ENCODE peak calls at places on chromosomes 2 and 18, in ten cellular contexts. H, T, J, P, R, G, C, W, L and O are unnamed samples. For H3K4me1 and H3K36me3, the result is how much of the 10 kb centered on the place peaks cover.

GRCh38 chr2:279366-279765 is 8.5 kb downstream of the ALKAL2 start:
- DNase-seq in T (no peak), L (no peak), R (no peak), G (no peak), C (no peak), W (no peak), P (no peak), J (no peak), H (no peak), O (no peak)

GRCh38 chr18:11728247-11728646 is 39.2 kb downstream of the GNAL start:
- DNase-seq in P (no peak), L (peak), G (no peak), C (peak), H (no peak), T (no peak), R (no peak), W (no peak), J (no peak), O (no peak)

GRCh38 chr18:46736736-46737135 is 20.1 kb downstream of the ST8SIA5 start:
- DNase-seq in P (no peak), J (no peak), W (no peak), T (no peak), H (no peak), R (no peak), G (no peak), C (no peak), L (no peak), O (no peak)

GRCh38 chr2:70855679-70856078 is 20.1 kb upstream of the CD207 start:
- DNase-seq in C (no peak), T (no peak), J (no peak), W (no peak), G (no peak), P (no peak), R (no peak), H (no peak), L (peak), O (no peak)

GRCh38 chr2:29954316-29954715 is 32.9 kb upstream of the ALK start:
- DNase-seq in R (no peak), T (no peak), W (no peak), C (no peak), P (no peak), L (no peak), J (no peak), G (no peak), H (no peak), O (no peak)

GRCh38 chr2:106358081-106358480 is 110.1 kb downstream of the RGPD3 start:
- DNase-seq in T (no peak), L (no peak), C (no peak), J (no peak), P (no peak), H (no peak), W (no peak), R (no peak), G (no peak), O (no peak)

GRCh38 chr2:224570328-224570993 is 14.7 kb downstream of the CUL3 start:
- DNase-seq in L (peak), T (no peak), H (no peak), C (no peak), P (peak), W (no peak), R (no peak), J (no peak), G (peak), O (no peak)

GRCh38 chr2:211035548-211036185 is 479.3 kb downstream of the CPS1 start:
- DNase-seq in H (peak), G (peak), W (no peak), L (peak), P (peak), R (no peak), J (no peak), C (peak), T (peak), O (no peak)

GRCh38 chr18:7568426-7568825 is 1.3 kb downstream of the PTPRM start:
- DNase-seq in C (peak), T (peak), J (no peak), H (no peak), L (peak), P (peak), G (peak), W (peak), R (peak), O (peak)

GRCh38 chr2:195447353-195447975 is 209.6 kb upstream of the SLC39A10 start:
- DNase-seq in L (peak), H (no peak), T (peak), J (no peak), G (no peak), R (no peak), P (peak), W (no peak), C (peak), O (no peak)

GRCh38 chr18:5543854-5544389 is at the start of gene EPB41L3:
- DNase-seq in H (no peak), P (peak), G (no peak), W (peak), T (peak), C (no peak), R (peak), J (peak), L (peak), O (peak)

GRCh38 chr2:8607591-8607990 is 74.3 kb upstream of the ID2 start:
- DNase-seq in J (no peak), P (peak), H (no peak), C (peak), G (no peak), T (no peak), R (no peak), L (peak), W (no peak), O (no peak)

GRCh38 chr2:51812138-51812866 is 780.4 kb upstream of the NRXN1 start:
- DNase-seq in R (no peak), T (no peak), J (no peak), C (peak), L (peak), P (peak), G (no peak), W (no peak), H (no peak), O (no peak)

GRCh38 chr2:196486145-196486544 is 153.4 kb upstream of the CCDC150 start:
- DNase-seq in R (no peak), T (no peak), W (no peak), J (no peak), G (no peak), H (no peak), P (peak), C (no peak), L (no peak), O (no peak)

GRCh38 chr2:237744613-237745249 is 53.8 kb upstream of the RBM44 start:
- DNase-seq in R (peak), L (peak), W (peak), P (peak), H (peak), G (peak), T (peak), C (peak), J (peak), O (peak)

GRCh38 chr2:160408575-160409291 is 84.9 kb downstream of the RBMS1 start:
- DNase-seq in T (no peak), R (no peak), C (no peak), L (no peak), G (no peak), W (no peak), H (no peak), J (no peak), P (peak), O (peak)

GRCh38 chr2:146229513-146230155 is 1615.2 kb upstream of the ACVR2A start:
- DNase-seq in R (no peak), J (no peak), G (no peak), P (no peak), C (no peak), H (no peak), L (no peak), T (no peak), W (no peak), O (no peak)

GRCh38 chr2:33459745-33460144 is 16.7 kb upstream of the RASGRP3 start:
- DNase-seq in W (no peak), P (no peak), T (no peak), R (no peak), J (no peak), L (no peak), G (no peak), H (no peak), C (no peak), O (no peak)

GRCh38 chr2:144515694-144516416 is 4.1 kb downstream of the ZEB2 start:
- DNase-seq in L (peak), R (peak), J (no peak), W (peak), P (peak), H (no peak), T (no peak), C (no peak), G (no peak), O (no peak)

GRCh38 chr2:128316777-128317185 is 1.9 kb downstream of the HS6ST1 start:
- DNase-seq in W (no peak), G (no peak), R (no peak), P (peak), H (no peak), L (no peak), J (no peak), C (no peak), T (peak), O (peak)
- H3K4me1 ChIP-seq in W (half or more), G (under half), R (under half), P (under half), H (under half), L (half or more), J (under half), C (under half), T (under half), O (under half)

DNA sequence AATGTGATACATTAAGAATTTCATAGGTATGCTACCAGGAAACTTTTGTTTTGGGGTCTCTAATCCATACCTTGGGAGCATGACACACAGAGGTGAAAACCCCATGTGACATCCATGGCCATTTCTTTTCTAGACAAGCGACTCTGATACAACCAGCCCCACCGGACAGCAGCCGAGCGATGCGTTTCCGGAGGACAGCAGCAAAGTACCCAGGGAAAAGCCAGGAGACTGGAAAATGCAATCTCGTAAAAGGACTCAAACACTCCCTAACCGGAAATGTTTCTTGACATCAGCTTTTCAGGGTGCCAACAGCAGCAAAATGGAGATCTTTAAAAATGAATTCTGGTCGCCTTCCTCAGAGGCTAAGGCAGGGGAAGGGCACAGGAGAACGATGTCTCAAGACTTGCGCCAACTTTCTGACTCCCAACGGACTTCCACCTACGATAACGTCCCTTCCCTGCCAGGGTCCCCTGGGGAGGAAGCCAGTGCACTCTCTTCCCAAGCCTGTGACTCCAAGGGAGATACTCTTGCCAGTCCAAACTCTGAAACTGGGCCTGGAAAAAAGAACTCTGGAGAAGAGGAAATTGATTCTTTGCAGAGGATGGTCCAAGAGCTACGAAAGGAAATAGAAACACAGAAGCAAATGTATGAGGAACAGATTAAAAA is 48.9 kb downstream of the BMP10 start:
- DNase-seq in P (no peak), L (no peak), R (no peak), G (no peak), J (no peak), H (no peak), C (no peak), W (no peak), T (no peak), O (no peak)
- H3K36me3 ChIP-seq in P (under half), L (under half), R (under half), G (under half), J (half or more), H (under half), C (under half), W (under half), T (under half), O (under half)

DNA sequence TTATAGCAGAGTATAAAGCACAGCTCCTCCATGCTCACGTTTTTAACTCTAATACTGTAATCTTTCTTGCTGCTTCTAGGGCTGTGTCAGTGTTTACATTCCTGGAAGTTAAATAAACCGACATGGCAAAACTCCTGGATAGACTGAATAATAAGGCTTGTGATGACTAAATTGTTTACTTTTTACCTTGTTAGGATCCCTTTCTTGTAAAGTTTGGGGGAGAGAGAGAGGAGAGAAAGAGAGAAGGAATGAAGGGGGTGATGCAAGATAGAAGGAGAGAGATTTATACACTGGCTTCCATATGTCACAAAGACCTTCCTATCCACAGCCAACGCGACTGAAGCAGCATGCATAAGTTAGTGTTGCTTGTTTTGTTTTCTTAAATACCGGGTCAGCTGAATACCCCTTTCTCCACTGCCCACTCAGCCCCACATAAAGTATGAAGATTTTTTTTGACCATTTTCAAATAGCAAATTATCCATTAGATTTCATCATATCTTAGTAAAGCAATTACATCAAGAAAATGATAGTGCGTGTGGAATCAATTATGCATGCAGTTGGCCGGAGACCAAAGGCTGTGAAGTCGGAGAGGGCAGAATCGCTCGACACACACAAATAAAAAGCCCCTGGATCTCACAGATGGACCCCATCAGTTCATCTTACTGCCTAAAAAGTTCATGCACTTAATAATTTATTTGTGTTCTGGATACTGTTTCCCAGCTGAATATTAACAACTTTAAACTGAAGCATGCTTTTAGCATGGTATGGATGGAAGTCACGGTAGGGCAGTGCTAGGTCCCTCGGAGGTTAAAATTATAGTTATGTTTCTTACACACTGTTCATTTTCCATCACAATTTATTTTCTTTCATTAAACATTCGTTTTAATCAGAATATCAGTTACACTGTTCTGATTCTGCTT is 20.1 kb downstream of the BCL11A start:
- DNase-seq in T (no peak), H (no peak), L (peak), R (no peak), P (peak), J (no peak), G (no peak), C (peak), W (no peak), O (no peak)
- H3K4me1 ChIP-seq in T (under half), H (under half), L (under half), R (under half), P (under half), J (under half), G (half or more), C (under half), W (under half), O (under half)

DNA sequence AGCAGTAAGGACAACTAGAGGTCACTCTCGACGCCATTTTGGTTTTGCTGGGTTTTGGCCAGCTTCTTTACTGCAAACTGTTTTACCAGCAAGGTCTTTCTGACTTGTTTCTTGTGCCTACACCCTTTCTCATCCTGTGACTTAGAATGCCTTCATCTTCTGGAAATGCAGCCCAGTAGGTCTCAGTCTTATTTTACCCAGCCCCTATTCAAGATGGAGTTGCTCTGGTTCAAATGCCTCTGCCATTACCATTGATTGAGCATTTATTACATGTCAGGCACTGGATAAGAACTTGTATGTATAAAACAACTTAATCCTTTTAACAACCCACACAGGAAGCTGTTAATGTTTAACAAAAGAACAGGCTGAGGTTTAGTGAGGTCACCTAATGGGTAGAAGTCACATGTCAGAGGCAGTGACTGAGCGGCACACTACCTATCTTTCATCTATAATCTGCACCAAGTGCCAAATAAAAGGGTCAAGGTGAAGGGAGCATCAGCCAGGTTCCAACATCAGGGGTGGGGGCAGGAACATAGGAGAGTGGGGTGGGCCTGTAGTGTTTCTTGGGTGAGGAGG is 251.0 kb downstream of the ICOS start:
- DNase-seq in T (no peak), H (no peak), P (no peak), G (no peak), W (no peak), R (no peak), J (peak), L (no peak), C (no peak), O (no peak)
- H3K36me3 ChIP-seq in T (under half), H (under half), P (under half), G (under half), W (under half), R (under half), J (under half), L (under half), C (under half), O (under half)

GRCh38 chr2:55106148-55106547 is 55.9 kb upstream of the RTN4 start:
- DNase-seq in P (peak), R (no peak), W (no peak), L (peak), C (no peak), G (no peak), T (no peak), H (no peak), J (no peak), O (no peak)
- H3K4me1 ChIP-seq in P (half or more), R (under half), W (under half), L (half or more), C (under half), G (under half), T (under half), H (under half), J (under half), O (under half)

GRCh38 chr2:64574871-64575270 is 50.7 kb downstream of the AFTPH start:
- DNase-seq in J (no peak), R (no peak), T (no peak), G (no peak), H (no peak), W (no peak), C (no peak), L (no peak), P (no peak), O (no peak)
- H3K36me3 ChIP-seq in J (under half), R (under half), T (under half), G (under half), H (under half), W (half or more), C (under half), L (half or more), P (under half), O (under half)